ENCODE peak calls at places on chromosomes 5 and 9, in six cellular contexts. H is astrocyte, O is GM23338, W is GM12878, T is HCT116, D is PC-3. I is an unnamed sample.

GRCh38 chr9:128409998-128410397 is 10.7 kb upstream of the CERCAM start:
- DNase-seq in W (no peak), D (peak), O (peak), H (no peak), T (no peak), I (no peak)

GRCh38 chr5:132065951-132066701 is 5.7 kb downstream of the IL3 start:
- DNase-seq in H (no peak), W (no peak), T (no peak), D (no peak), O (no peak), I (no peak)

GRCh38 chr9:127176631-127177030 is 54.2 kb upstream of the ANGPTL2 start:
- DNase-seq in W (no peak), D (no peak), T (no peak), O (no peak), H (no peak), I (no peak)

GRCh38 chr5:26148569-26149107 is 889.7 kb downstream of the CDH9 start:
- DNase-seq in O (peak), D (no peak), H (no peak), T (no peak), W (no peak), I (no peak)

GRCh38 chr5:113050606-113051391 is 74.2 kb downstream of the DCP2 start:
- DNase-seq in H (peak), T (no peak), W (no peak), O (no peak), D (peak), I (no peak)

GRCh38 chr9:19998153-19998552 is 209.3 kb upstream of the SLC24A2 start:
- DNase-seq in W (peak), H (peak), T (peak), D (peak), O (no peak), I (no peak)

GRCh38 chr5:2024986-2025721 is 142.4 kb upstream of the IRX4 start:
- DNase-seq in T (no peak), H (no peak), O (peak), W (no peak), D (no peak), I (no peak)

GRCh38 chr9:134800791-134801339 is 79.7 kb upstream of the FCN2 start:
- DNase-seq in D (no peak), T (no peak), O (no peak), H (no peak), W (no peak), I (no peak)

GRCh38 chr9:109551651-109552050 is 53.5 kb upstream of the PTPN3 start:
- DNase-seq in H (no peak), D (no peak), T (no peak), W (no peak), O (no peak), I (no peak)

GRCh38 chr5:157336423-157336744 is 70.5 kb downstream of the CYFIP2 start:
- DNase-seq in D (no peak), T (no peak), H (no peak), W (no peak), O (no peak), I (no peak)

GRCh38 chr9:7982907-7983306 is 183.3 kb upstream of the DMAC1 start:
- DNase-seq in O (no peak), H (no peak), W (no peak), T (no peak), D (no peak), I (no peak)

GRCh38 chr5:60102961-60103683 is 209.6 kb upstream of the PDE4D start:
- DNase-seq in W (no peak), D (peak), T (no peak), O (no peak), H (peak), I (peak)

GRCh38 chr5:90941002-90941720 is 382.6 kb downstream of the ADGRV1 start:
- DNase-seq in W (no peak), O (no peak), H (no peak), T (no peak), D (peak), I (no peak)

GRCh38 chr9:72951520-72952393 is 1.1 kb downstream of the ALDH1A1 start:
- DNase-seq in H (no peak), D (no peak), O (no peak), T (no peak), W (no peak), I (no peak)

GRCh38 chr5:92637960-92638359 is 943.1 kb downstream of the NR2F1-AS1 start:
- DNase-seq in T (no peak), H (no peak), O (no peak), W (no peak), D (no peak), I (no peak)

GRCh38 chr5:147397616-147398015 is 112.3 kb downstream of the DPYSL3 start:
- DNase-seq in O (peak), W (no peak), T (no peak), D (no peak), H (no peak), I (no peak)

GRCh38 chr5:64040496-64040895 is 78.3 kb upstream of the HTR1A start:
- DNase-seq in W (no peak), T (no peak), H (no peak), D (peak), O (no peak), I (no peak)

GRCh38 chr9:122346478-122347347 is 24.1 kb upstream of the PTGS1 start:
- DNase-seq in W (no peak), O (peak), D (peak), T (no peak), H (no peak), I (no peak)
- TF ChIP-seq EZH2 in W (no peak), O (peak), D (no peak), T (no peak), H (peak), I (peak)

GRCh38 chr9:2777454-2777853 is 60.1 kb downstream of the KCNV2 start:
- DNase-seq in T (no peak), O (no peak), D (no peak), H (no peak), W (no peak), I (no peak)
- TF ChIP-seq EZH2 in T (no peak), O (no peak), D (no peak), H (no peak), W (no peak), I (no peak)

DNA sequence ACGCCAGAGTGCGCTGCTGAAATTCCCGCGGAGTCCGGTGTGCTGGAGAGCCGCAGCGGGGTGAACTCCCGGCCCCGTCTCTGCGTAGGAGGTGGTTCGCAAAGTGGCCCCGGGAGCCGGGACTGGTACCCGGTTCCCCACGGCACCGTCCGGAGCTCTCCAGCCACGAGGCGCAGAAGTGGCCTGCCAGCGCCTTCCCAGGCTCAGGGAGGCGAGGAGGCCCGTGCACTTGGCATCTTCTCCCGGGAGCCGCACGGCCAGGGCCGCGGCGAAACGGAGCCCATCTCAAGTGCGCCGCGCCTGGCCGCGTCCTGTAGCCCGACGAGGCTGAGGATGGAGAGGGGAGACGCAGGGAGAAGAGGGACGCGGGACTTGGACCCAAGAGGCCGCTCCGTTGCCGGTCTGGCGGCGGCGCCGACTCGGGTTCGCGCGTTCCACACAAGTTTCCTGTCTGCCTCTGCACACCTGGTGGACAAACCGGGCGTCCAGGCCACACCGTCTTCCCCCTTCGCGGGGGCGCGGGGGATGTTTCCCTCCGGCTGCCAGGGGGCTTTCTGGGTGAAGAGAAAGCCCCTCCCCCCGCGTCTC is 1.0 kb upstream of the IRX1 start:
- DNase-seq in T (no peak), O (peak), D (no peak), H (peak), W (no peak), I (no peak)
- TF ChIP-seq EZH2 in T (no peak), O (peak), D (no peak), H (peak), W (no peak), I (no peak)

GRCh38 chr9:124802426-124802825 is 25.5 kb downstream of the OLFML2A start:
- DNase-seq in T (no peak), W (no peak), D (no peak), H (no peak), O (no peak), I (no peak)
- TF ChIP-seq EZH2 in T (no peak), W (no peak), D (no peak), H (no peak), O (no peak), I (no peak)